ENCODE peak calls at places on chromosome 5, in ten cellular contexts. One of them, this sample, is unnamed.

GRCh38 chr5:124935060-124935459 is 188.6 kb upstream of the ZNF608 start:
- DNase-seq in T-helper 17 cell: no peak
- DNase-seq in glomerular endothelial cell: no peak
- DNase-seq in EH: no peak
- DNase-seq in PC-3: no peak
- DNase-seq in activated CD4-positive, alpha-beta T cell treated with anti-CD3 and anti-CD28 coated beads for 24 hours: no peak
- DNase-seq in CD8-positive, alpha-beta memory T cell: peak
- DNase-seq in MCF 10A: no peak
- DNase-seq in anterior cingulate cortex: no peak
- DNase-seq in posterior vena cava: no peak
- DNase-seq in this sample: no peak

GRCh38 chr5:76406567-76407155 is 3.6 kb downstream of the IQGAP2 start:
- DNase-seq in T-helper 17 cell: no peak
- DNase-seq in glomerular endothelial cell: no peak
- DNase-seq in EH: no peak
- DNase-seq in PC-3: no peak
- DNase-seq in activated CD4-positive, alpha-beta T cell treated with anti-CD3 and anti-CD28 coated beads for 24 hours: no peak
- DNase-seq in CD8-positive, alpha-beta memory T cell: no peak
- DNase-seq in MCF 10A: no peak
- DNase-seq in anterior cingulate cortex: no peak
- DNase-seq in posterior vena cava: no peak
- DNase-seq in this sample: no peak

GRCh38 chr5:143340891-143341685 is 62.4 kb downstream of the NR3C1 start:
- DNase-seq in T-helper 17 cell: no peak
- DNase-seq in glomerular endothelial cell: no peak
- DNase-seq in EH: peak
- DNase-seq in PC-3: no peak
- DNase-seq in activated CD4-positive, alpha-beta T cell treated with anti-CD3 and anti-CD28 coated beads for 24 hours: no peak
- DNase-seq in CD8-positive, alpha-beta memory T cell: no peak
- DNase-seq in MCF 10A: no peak
- DNase-seq in anterior cingulate cortex: no peak
- DNase-seq in posterior vena cava: no peak
- DNase-seq in this sample: no peak

GRCh38 chr5:54282876-54283275 is 27.5 kb downstream of the ARL15 start:
- DNase-seq in T-helper 17 cell: no peak
- DNase-seq in glomerular endothelial cell: no peak
- DNase-seq in EH: no peak
- DNase-seq in PC-3: no peak
- DNase-seq in activated CD4-positive, alpha-beta T cell treated with anti-CD3 and anti-CD28 coated beads for 24 hours: no peak
- DNase-seq in CD8-positive, alpha-beta memory T cell: no peak
- DNase-seq in MCF 10A: no peak
- DNase-seq in anterior cingulate cortex: no peak
- DNase-seq in posterior vena cava: no peak
- DNase-seq in this sample: no peak

GRCh38 chr5:115351356-115352195 is 55.1 kb upstream of the CCDC112 start:
- DNase-seq in T-helper 17 cell: no peak
- DNase-seq in glomerular endothelial cell: peak
- DNase-seq in EH: peak
- DNase-seq in PC-3: peak
- DNase-seq in activated CD4-positive, alpha-beta T cell treated with anti-CD3 and anti-CD28 coated beads for 24 hours: no peak
- DNase-seq in CD8-positive, alpha-beta memory T cell: no peak
- DNase-seq in MCF 10A: peak
- DNase-seq in anterior cingulate cortex: no peak
- DNase-seq in posterior vena cava: no peak
- DNase-seq in this sample: no peak

GRCh38 chr5:168041583-168041982 is 249.9 kb upstream of the WWC1 start:
- DNase-seq in T-helper 17 cell: no peak
- DNase-seq in glomerular endothelial cell: no peak
- DNase-seq in EH: no peak
- DNase-seq in PC-3: no peak
- DNase-seq in activated CD4-positive, alpha-beta T cell treated with anti-CD3 and anti-CD28 coated beads for 24 hours: no peak
- DNase-seq in CD8-positive, alpha-beta memory T cell: no peak
- DNase-seq in MCF 10A: no peak
- DNase-seq in anterior cingulate cortex: no peak
- DNase-seq in posterior vena cava: no peak
- DNase-seq in this sample: no peak

GRCh38 chr5:9212605-9213004 is 333.3 kb downstream of the SEMA5A start:
- DNase-seq in T-helper 17 cell: no peak
- DNase-seq in glomerular endothelial cell: no peak
- DNase-seq in EH: peak
- DNase-seq in PC-3: peak
- DNase-seq in activated CD4-positive, alpha-beta T cell treated with anti-CD3 and anti-CD28 coated beads for 24 hours: no peak
- DNase-seq in CD8-positive, alpha-beta memory T cell: no peak
- DNase-seq in MCF 10A: no peak
- DNase-seq in anterior cingulate cortex: no peak
- DNase-seq in posterior vena cava: no peak
- DNase-seq in this sample: no peak

GRCh38 chr5:67809589-67809988 is 406.0 kb upstream of the PIK3R1 start:
- DNase-seq in T-helper 17 cell: no peak
- DNase-seq in glomerular endothelial cell: no peak
- DNase-seq in EH: no peak
- DNase-seq in PC-3: no peak
- DNase-seq in activated CD4-positive, alpha-beta T cell treated with anti-CD3 and anti-CD28 coated beads for 24 hours: no peak
- DNase-seq in CD8-positive, alpha-beta memory T cell: peak
- DNase-seq in MCF 10A: no peak
- DNase-seq in anterior cingulate cortex: no peak
- DNase-seq in posterior vena cava: no peak
- DNase-seq in this sample: peak

GRCh38 chr5:107516452-107517184 is 154.1 kb downstream of the EFNA5 start:
- DNase-seq in T-helper 17 cell: no peak
- DNase-seq in glomerular endothelial cell: no peak
- DNase-seq in EH: peak
- DNase-seq in PC-3: no peak
- DNase-seq in activated CD4-positive, alpha-beta T cell treated with anti-CD3 and anti-CD28 coated beads for 24 hours: no peak
- DNase-seq in CD8-positive, alpha-beta memory T cell: no peak
- DNase-seq in MCF 10A: no peak
- DNase-seq in anterior cingulate cortex: no peak
- DNase-seq in posterior vena cava: no peak
- DNase-seq in this sample: no peak

GRCh38 chr5:136901-137300 is 44.9 kb downstream of the PLEKHG4B start:
- DNase-seq in T-helper 17 cell: no peak
- DNase-seq in glomerular endothelial cell: no peak
- DNase-seq in EH: no peak
- DNase-seq in PC-3: peak
- DNase-seq in activated CD4-positive, alpha-beta T cell treated with anti-CD3 and anti-CD28 coated beads for 24 hours: no peak
- DNase-seq in CD8-positive, alpha-beta memory T cell: no peak
- DNase-seq in MCF 10A: peak
- DNase-seq in anterior cingulate cortex: no peak
- DNase-seq in posterior vena cava: no peak
- DNase-seq in this sample: no peak

GRCh38 chr5:41885286-41885685 is 15.1 kb upstream of the OXCT1 start:
- DNase-seq in T-helper 17 cell: no peak
- DNase-seq in glomerular endothelial cell: no peak
- DNase-seq in EH: no peak
- DNase-seq in PC-3: no peak
- DNase-seq in activated CD4-positive, alpha-beta T cell treated with anti-CD3 and anti-CD28 coated beads for 24 hours: no peak
- DNase-seq in CD8-positive, alpha-beta memory T cell: no peak
- DNase-seq in MCF 10A: no peak
- DNase-seq in anterior cingulate cortex: no peak
- DNase-seq in posterior vena cava: no peak
- DNase-seq in this sample: no peak

GRCh38 chr5:58466939-58467338 is 7.1 kb upstream of the PLK2 start:
- DNase-seq in T-helper 17 cell: no peak
- DNase-seq in glomerular endothelial cell: no peak
- DNase-seq in EH: peak
- DNase-seq in PC-3: peak
- DNase-seq in activated CD4-positive, alpha-beta T cell treated with anti-CD3 and anti-CD28 coated beads for 24 hours: no peak
- DNase-seq in CD8-positive, alpha-beta memory T cell: no peak
- DNase-seq in MCF 10A: peak
- DNase-seq in anterior cingulate cortex: no peak
- DNase-seq in posterior vena cava: no peak
- DNase-seq in this sample: no peak

GRCh38 chr5:115415143-115415491 is 118.7 kb upstream of the CCDC112 start:
- DNase-seq in T-helper 17 cell: no peak
- DNase-seq in glomerular endothelial cell: no peak
- DNase-seq in EH: peak
- DNase-seq in PC-3: peak
- DNase-seq in activated CD4-positive, alpha-beta T cell treated with anti-CD3 and anti-CD28 coated beads for 24 hours: no peak
- DNase-seq in CD8-positive, alpha-beta memory T cell: no peak
- DNase-seq in MCF 10A: peak
- DNase-seq in anterior cingulate cortex: no peak
- DNase-seq in posterior vena cava: no peak
- DNase-seq in this sample: no peak

GRCh38 chr5:80181618-80182211 is 74.1 kb downstream of the SERINC5 start:
- DNase-seq in T-helper 17 cell: peak
- DNase-seq in glomerular endothelial cell: no peak
- DNase-seq in EH: no peak
- DNase-seq in PC-3: peak
- DNase-seq in activated CD4-positive, alpha-beta T cell treated with anti-CD3 and anti-CD28 coated beads for 24 hours: no peak
- DNase-seq in CD8-positive, alpha-beta memory T cell: peak
- DNase-seq in MCF 10A: peak
- DNase-seq in anterior cingulate cortex: no peak
- DNase-seq in posterior vena cava: no peak
- DNase-seq in this sample: no peak

GRCh38 chr5:6788956-6789649 is 75.9 kb downstream of the TENT4A start:
- DNase-seq in T-helper 17 cell: no peak
- DNase-seq in glomerular endothelial cell: no peak
- DNase-seq in EH: no peak
- DNase-seq in PC-3: no peak
- DNase-seq in activated CD4-positive, alpha-beta T cell treated with anti-CD3 and anti-CD28 coated beads for 24 hours: no peak
- DNase-seq in CD8-positive, alpha-beta memory T cell: no peak
- DNase-seq in MCF 10A: no peak
- DNase-seq in anterior cingulate cortex: no peak
- DNase-seq in posterior vena cava: no peak
- DNase-seq in this sample: no peak

GRCh38 chr5:142432961-142433360 is 108.1 kb upstream of the SPRY4 start:
- DNase-seq in T-helper 17 cell: peak
- DNase-seq in glomerular endothelial cell: no peak
- DNase-seq in EH: no peak
- DNase-seq in PC-3: no peak
- DNase-seq in activated CD4-positive, alpha-beta T cell treated with anti-CD3 and anti-CD28 coated beads for 24 hours: peak
- DNase-seq in CD8-positive, alpha-beta memory T cell: peak
- DNase-seq in MCF 10A: no peak
- DNase-seq in anterior cingulate cortex: no peak
- DNase-seq in posterior vena cava: no peak
- DNase-seq in this sample: peak

GRCh38 chr5:72013741-72014703 is 93.3 kb upstream of the MAP1B start:
- DNase-seq in T-helper 17 cell: no peak
- DNase-seq in glomerular endothelial cell: no peak
- DNase-seq in EH: no peak
- DNase-seq in PC-3: no peak
- DNase-seq in activated CD4-positive, alpha-beta T cell treated with anti-CD3 and anti-CD28 coated beads for 24 hours: no peak
- DNase-seq in CD8-positive, alpha-beta memory T cell: no peak
- DNase-seq in MCF 10A: no peak
- DNase-seq in anterior cingulate cortex: no peak
- DNase-seq in posterior vena cava: no peak
- DNase-seq in this sample: peak

GRCh38 chr5:157252741-157253465 is 13.0 kb upstream of the CYFIP2 start:
- DNase-seq in T-helper 17 cell: peak
- DNase-seq in glomerular endothelial cell: no peak
- DNase-seq in EH: peak
- DNase-seq in PC-3: no peak
- DNase-seq in activated CD4-positive, alpha-beta T cell treated with anti-CD3 and anti-CD28 coated beads for 24 hours: no peak
- DNase-seq in CD8-positive, alpha-beta memory T cell: peak
- DNase-seq in MCF 10A: no peak
- DNase-seq in anterior cingulate cortex: no peak
- DNase-seq in posterior vena cava: no peak
- DNase-seq in this sample: peak

GRCh38 chr5:75306746-75307145 is 30.3 kb upstream of the HMGCR start:
- DNase-seq in T-helper 17 cell: no peak
- DNase-seq in glomerular endothelial cell: no peak
- DNase-seq in EH: no peak
- DNase-seq in PC-3: no peak
- DNase-seq in activated CD4-positive, alpha-beta T cell treated with anti-CD3 and anti-CD28 coated beads for 24 hours: no peak
- DNase-seq in CD8-positive, alpha-beta memory T cell: no peak
- DNase-seq in MCF 10A: peak
- DNase-seq in anterior cingulate cortex: no peak
- DNase-seq in posterior vena cava: no peak
- DNase-seq in this sample: no peak

GRCh38 chr5:9188131-9188530 is 357.7 kb downstream of the SEMA5A start:
- DNase-seq in T-helper 17 cell: no peak
- DNase-seq in glomerular endothelial cell: no peak
- DNase-seq in EH: peak
- DNase-seq in PC-3: peak
- DNase-seq in activated CD4-positive, alpha-beta T cell treated with anti-CD3 and anti-CD28 coated beads for 24 hours: no peak
- DNase-seq in CD8-positive, alpha-beta memory T cell: no peak
- DNase-seq in MCF 10A: peak
- DNase-seq in anterior cingulate cortex: no peak
- DNase-seq in posterior vena cava: no peak
- DNase-seq in this sample: no peak

GRCh38 chr5:168685566-168685965 is 106.4 kb upstream of the PANK3 start:
- DNase-seq in T-helper 17 cell: no peak
- DNase-seq in glomerular endothelial cell: no peak
- DNase-seq in EH: no peak
- DNase-seq in PC-3: no peak
- DNase-seq in activated CD4-positive, alpha-beta T cell treated with anti-CD3 and anti-CD28 coated beads for 24 hours: no peak
- DNase-seq in CD8-positive, alpha-beta memory T cell: no peak
- DNase-seq in MCF 10A: no peak
- DNase-seq in anterior cingulate cortex: no peak
- DNase-seq in posterior vena cava: peak
- DNase-seq in this sample: no peak

GRCh38 chr5:55994502-55994997 is at the start of gene IL6ST:
- DNase-seq in T-helper 17 cell: peak
- DNase-seq in glomerular endothelial cell: no peak
- DNase-seq in EH: peak
- DNase-seq in PC-3: peak
- DNase-seq in activated CD4-positive, alpha-beta T cell treated with anti-CD3 and anti-CD28 coated beads for 24 hours: no peak
- DNase-seq in CD8-positive, alpha-beta memory T cell: no peak
- DNase-seq in MCF 10A: peak
- DNase-seq in anterior cingulate cortex: peak
- DNase-seq in posterior vena cava: no peak
- DNase-seq in this sample: peak

GRCh38 chr5:91384671-91385430 is 1.7 kb upstream of the ARRDC3 start:
- DNase-seq in T-helper 17 cell: peak
- DNase-seq in glomerular endothelial cell: no peak
- DNase-seq in EH: peak
- DNase-seq in PC-3: peak
- DNase-seq in activated CD4-positive, alpha-beta T cell treated with anti-CD3 and anti-CD28 coated beads for 24 hours: no peak
- DNase-seq in CD8-positive, alpha-beta memory T cell: peak
- DNase-seq in MCF 10A: peak
- DNase-seq in anterior cingulate cortex: no peak
- DNase-seq in posterior vena cava: no peak
- DNase-seq in this sample: peak

GRCh38 chr5:147876626-147877025 is 1.9 kb upstream of the SCGB3A2 start:
- DNase-seq in T-helper 17 cell: no peak
- DNase-seq in glomerular endothelial cell: no peak
- DNase-seq in EH: no peak
- DNase-seq in PC-3: peak
- DNase-seq in activated CD4-positive, alpha-beta T cell treated with anti-CD3 and anti-CD28 coated beads for 24 hours: no peak
- DNase-seq in CD8-positive, alpha-beta memory T cell: no peak
- DNase-seq in MCF 10A: no peak
- DNase-seq in anterior cingulate cortex: no peak
- DNase-seq in posterior vena cava: no peak
- DNase-seq in this sample: peak

GRCh38 chr5:62100201-62100600 is 205.8 kb upstream of the KIF2A start:
- DNase-seq in T-helper 17 cell: no peak
- DNase-seq in glomerular endothelial cell: no peak
- DNase-seq in EH: no peak
- DNase-seq in PC-3: no peak
- DNase-seq in activated CD4-positive, alpha-beta T cell treated with anti-CD3 and anti-CD28 coated beads for 24 hours: no peak
- DNase-seq in CD8-positive, alpha-beta memory T cell: no peak
- DNase-seq in MCF 10A: peak
- DNase-seq in anterior cingulate cortex: no peak
- DNase-seq in posterior vena cava: no peak
- DNase-seq in this sample: no peak

GRCh38 chr5:149780043-149780737 is 50.1 kb downstream of the PPARGC1B start:
- DNase-seq in T-helper 17 cell: no peak
- DNase-seq in glomerular endothelial cell: no peak
- DNase-seq in EH: no peak
- DNase-seq in PC-3: peak
- DNase-seq in activated CD4-positive, alpha-beta T cell treated with anti-CD3 and anti-CD28 coated beads for 24 hours: no peak
- DNase-seq in CD8-positive, alpha-beta memory T cell: no peak
- DNase-seq in MCF 10A: no peak
- DNase-seq in anterior cingulate cortex: no peak
- DNase-seq in posterior vena cava: no peak
- DNase-seq in this sample: no peak

GRCh38 chr5:138276402-138277054 is 2.1 kb upstream of the GFRA3 start:
- DNase-seq in T-helper 17 cell: no peak
- DNase-seq in glomerular endothelial cell: no peak
- DNase-seq in EH: no peak
- DNase-seq in PC-3: no peak
- DNase-seq in activated CD4-positive, alpha-beta T cell treated with anti-CD3 and anti-CD28 coated beads for 24 hours: no peak
- DNase-seq in CD8-positive, alpha-beta memory T cell: no peak
- DNase-seq in MCF 10A: peak
- DNase-seq in anterior cingulate cortex: no peak
- DNase-seq in posterior vena cava: no peak
- DNase-seq in this sample: peak

GRCh38 chr5:80195837-80196400 is 59.9 kb downstream of the SERINC5 start:
- DNase-seq in T-helper 17 cell: no peak
- DNase-seq in glomerular endothelial cell: no peak
- DNase-seq in EH: peak
- DNase-seq in PC-3: no peak
- DNase-seq in activated CD4-positive, alpha-beta T cell treated with anti-CD3 and anti-CD28 coated beads for 24 hours: no peak
- DNase-seq in CD8-positive, alpha-beta memory T cell: no peak
- DNase-seq in MCF 10A: no peak
- DNase-seq in anterior cingulate cortex: no peak
- DNase-seq in posterior vena cava: no peak
- DNase-seq in this sample: no peak

This sample was measured in left kidney.